ENCODE peak calls at places on chromosome 14, in four cellular contexts. F is K562, S is HCT116, A is HepG2. L is an unnamed sample.

GRCh38 chr14:75379246-75379929 is 48.4 kb upstream of the JDP2 start:
- DNase-seq in F (no peak), S (no peak), A (no peak), L (no peak)

GRCh38 chr14:21108791-21109190 is 7.9 kb downstream of the TMEM253 start:
- DNase-seq in F (no peak), S (no peak), A (no peak), L (no peak)

GRCh38 chr14:104224516-104225281 is 86.3 kb downstream of the KIF26A start:
- DNase-seq in F (peak; percentile 38), S (no peak), A (no peak), L (no peak)

GRCh38 chr14:94120667-94121335 is 8.6 kb downstream of the IFI27L2 start:
- DNase-seq in F (no peak), S (no peak), A (no peak), L (no peak)

GRCh38 chr14:47863441-47863840 is 188.0 kb upstream of the MDGA2 start:
- DNase-seq in F (no peak), S (no peak), A (no peak), L (no peak)

GRCh38 chr14:30798961-30799360 is 75.4 kb upstream of the COCH start:
- DNase-seq in F (no peak), S (no peak), A (no peak), L (no peak)

GRCh38 chr14:55948399-55948798 is 169.8 kb upstream of the PELI2 start:
- DNase-seq in F (no peak), S (no peak), A (no peak), L (no peak)

GRCh38 chr14:78902010-78902623 is 731.9 kb downstream of the NRXN3 start:
- DNase-seq in F (no peak), S (no peak), A (peak; percentile 8), L (no peak)

GRCh38 chr14:105499256-105500035 is 8.4 kb downstream of the TEDC1 start:
- DNase-seq in F (no peak), S (no peak), A (peak; percentile 91), L (no peak)

GRCh38 chr14:90521930-90522483 is 125.2 kb downstream of the CALM1 start:
- DNase-seq in F (no peak), S (no peak), A (no peak), L (no peak)

GRCh38 chr14:89339579-89339978 is 77.5 kb downstream of the FOXN3 start:
- DNase-seq in F (no peak), S (no peak), A (no peak), L (no peak)

GRCh38 chr14:77133718-77134338 is 7.8 kb downstream of the ZDHHC22 start:
- DNase-seq in F (peak; percentile 62), S (no peak), A (peak; percentile 58), L (no peak)

GRCh38 chr14:35687335-35687939 is 121.7 kb downstream of the RALGAPA1 start:
- DNase-seq in F (peak; percentile 11), S (peak; percentile 26), A (peak; percentile 75), L (peak; percentile 17)

GRCh38 chr14:29671034-29671433 is 256.6 kb downstream of the PRKD1 start:
- DNase-seq in F (no peak), S (no peak), A (no peak), L (no peak)

GRCh38 chr14:54881235-54881760 is 21.3 kb downstream of the GCH1 start:
- DNase-seq in F (no peak), S (no peak), A (no peak), L (no peak)

GRCh38 chr14:85214471-85214870 is 315.5 kb upstream of the FLRT2 start:
- DNase-seq in F (no peak), S (no peak), A (no peak), L (no peak)

GRCh38 chr14:59632381-59632780 is 55.8 kb upstream of the CCDC175 start:
- DNase-seq in F (peak; percentile 31), S (peak; percentile 33), A (peak; percentile 20), L (no peak)

GRCh38 chr14:69880051-69880487 is 853 bp downstream of the SMOC1 start:
- DNase-seq in F (no peak), S (no peak), A (peak; percentile 46), L (no peak)

GRCh38 chr14:89406941-89407340 is 10.1 kb downstream of the FOXN3 start:
- DNase-seq in F (no peak), S (no peak), A (no peak), L (no peak)

GRCh38 chr14:83799230-83799629 is 1730.7 kb upstream of the FLRT2 start:
- DNase-seq in F (no peak), S (no peak), A (no peak), L (no peak)

GRCh38 chr14:77088219-77088618 is 9.8 kb upstream of the CIPC start:
- DNase-seq in F (no peak), S (peak; percentile 71), A (no peak), L (no peak)

GRCh38 chr14:71463807-71464206 is 468.4 kb upstream of the RGS6 start:
- DNase-seq in F (no peak), S (no peak), A (no peak), L (no peak)

GRCh38 chr14:38252066-38252710 is 3.7 kb downstream of the CLEC14A start:
- DNase-seq in F (no peak), S (no peak), A (no peak), L (no peak)

GRCh38 chr14:65656554-65656953 is 244.0 kb downstream of the FUT8 start:
- DNase-seq in F (no peak), S (no peak), A (no peak), L (no peak)

GRCh38 chr14:102723650-102724049 is 53.6 kb upstream of the TRAF3 start:
- DNase-seq in F (no peak), S (no peak), A (no peak), L (no peak)
- TF ChIP-seq TCF7L2 in F (no peak), S (no peak), A (no peak), L (no peak)

DNA sequence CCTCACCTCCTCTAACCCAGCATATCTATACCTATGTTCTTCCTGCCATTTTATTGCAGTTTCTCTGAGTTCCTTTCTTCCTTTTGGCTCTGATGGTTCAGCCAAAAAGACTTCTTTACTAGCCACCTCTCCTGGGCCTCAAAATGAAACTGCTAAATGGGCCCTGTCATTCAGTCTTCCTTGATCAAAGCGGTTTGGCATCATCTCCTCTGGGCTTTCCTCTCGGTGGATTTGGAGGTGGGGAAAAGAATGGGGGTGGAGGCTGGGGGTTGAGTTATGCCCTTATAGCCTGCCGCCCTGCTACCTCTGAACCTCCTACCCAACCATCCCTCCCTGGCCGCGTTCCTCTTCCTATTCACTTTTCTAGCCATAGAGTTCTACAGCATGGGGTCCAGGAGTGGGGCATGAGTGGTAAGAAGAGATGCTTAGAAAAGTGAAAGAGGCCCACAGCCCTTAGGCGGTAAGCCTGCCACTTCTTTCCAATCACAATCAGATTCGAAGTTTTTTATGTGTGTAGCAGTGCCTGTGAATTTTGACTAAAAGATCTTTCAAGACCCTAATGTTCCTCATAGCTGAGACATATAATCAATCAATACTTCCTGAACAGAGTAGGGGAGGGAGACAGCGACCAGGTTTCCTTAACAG is 2.5 kb downstream of the AJUBA start:
- DNase-seq in F (no peak), S (no peak), A (peak; percentile 49), L (no peak)
- H3K4me3 ChIP-seq in F (no peak overlapping the region), S (peak overlapping the region; percentile 77), A (peak overlapping the region; percentile 86), L (peak overlapping the region; percentile 76)

DNA sequence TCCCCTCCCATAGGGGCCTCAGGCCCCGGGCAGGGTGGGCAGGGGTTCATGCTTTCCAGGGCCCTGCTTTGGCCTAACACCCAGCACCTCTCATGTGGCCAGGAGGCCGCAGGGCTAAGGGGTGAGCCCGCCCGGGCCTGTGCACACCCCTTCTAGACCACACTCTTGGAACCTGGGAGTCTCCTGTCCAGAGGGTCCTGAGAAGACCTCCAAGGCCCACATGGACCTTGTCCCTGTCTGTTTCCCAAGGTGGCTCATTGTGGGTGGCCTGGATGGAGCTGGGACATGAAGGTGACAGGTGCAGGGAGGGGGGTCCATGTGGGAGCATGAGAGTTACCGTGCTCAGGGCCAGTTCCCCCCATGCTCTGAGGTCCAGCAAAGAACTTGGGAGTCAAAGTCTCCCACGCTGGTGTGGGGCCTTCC is 11.6 kb downstream of the DLK1 start:
- DNase-seq in F (no peak), S (no peak), A (no peak), L (no peak)
- TF ChIP-seq TCF7L2 in F (no peak), S (no peak), A (no peak), L (no peak)

GRCh38 chr14:73637830-73638229 is 7.0 kb upstream of the DNAL1 start:
- DNase-seq in F (no peak), S (no peak), A (no peak), L (no peak)

GRCh38 chr14:73630009-73630780 is 14.6 kb upstream of the DNAL1 start:
- DNase-seq in F (peak; percentile 42), S (no peak), A (no peak), L (no peak)

GRCh38 chr14:73634333-73634833 is 10.4 kb upstream of the DNAL1 start:
- DNase-seq in F (no peak), S (no peak), A (no peak), L (no peak)

GRCh38 chr14:73633517-73634332 is 11.1 kb upstream of the DNAL1 start:
- DNase-seq in F (peak; percentile 43), S (no peak), A (peak; percentile 59), L (peak; percentile 53)

GRCh38 chr14:73633115-73633514 is 11.7 kb upstream of the DNAL1 start:
- DNase-seq in F (no peak), S (no peak), A (no peak), L (no peak)
- H3K4me3 ChIP-seq in F (no peak overlapping the region), S (no peak overlapping the region), A (no peak overlapping the region), L (peak overlapping the region; percentile 53)

DNA sequence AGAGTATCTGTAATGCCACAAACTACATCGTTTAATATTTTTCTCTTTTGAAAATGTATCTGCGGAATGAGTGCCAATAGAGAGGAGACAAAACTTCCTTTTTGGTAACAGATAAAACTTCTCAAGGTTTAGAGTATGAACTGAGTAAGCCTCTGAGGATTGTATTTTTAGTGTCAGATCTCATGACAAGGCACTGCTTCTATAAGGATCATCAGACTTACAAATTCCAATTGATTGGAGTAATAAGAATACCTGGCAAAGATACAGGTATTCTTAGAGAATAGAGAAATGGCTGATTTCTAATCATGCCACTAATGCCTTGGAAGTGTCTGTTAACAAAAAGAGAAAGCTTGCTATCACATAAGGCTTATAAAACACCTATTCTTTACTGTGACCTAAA is 45.3 kb downstream of the SLC35F4 start:
- DNase-seq in F (no peak), S (no peak), A (no peak), L (no peak)
- TF ChIP-seq TCF7L2 in F (no peak), S (no peak), A (no peak), L (no peak)

L was measured in Panc1.